ENCODE peak calls at places on chromosomes 11 and 22, in six cellular contexts. One of them, this sample, is unnamed.

GRCh38 chr11:108916290-108916689 is 251.4 kb downstream of the DDX10 start:
- DNase-seq in HS-5: no peak
- DNase-seq in activated CD4-positive, alpha-beta memory T cell treated with anti-CD3 and anti-CD28 coated beads for 36 hours: no peak
- DNase-seq in nephron progenitor cell: no peak
- DNase-seq in Caki2: no peak
- DNase-seq in pancreas: no peak
- DNase-seq in this sample: no peak

GRCh38 chr11:66745356-66746235 is 16.6 kb upstream of the SPTBN2 start:
- DNase-seq in activated CD4-positive, alpha-beta memory T cell treated with anti-CD3 and anti-CD28 coated beads for 36 hours: peak
- DNase-seq in HS-5: no peak
- DNase-seq in pancreas: peak
- DNase-seq in nephron progenitor cell: peak
- DNase-seq in Caki2: peak
- DNase-seq in this sample: peak

GRCh38 chr11:133841279-133842043 is 3.9 kb downstream of the SPATA19 start:
- DNase-seq in HS-5: no peak
- DNase-seq in nephron progenitor cell: no peak
- DNase-seq in activated CD4-positive, alpha-beta memory T cell treated with anti-CD3 and anti-CD28 coated beads for 36 hours: no peak
- DNase-seq in pancreas: no peak
- DNase-seq in Caki2: no peak
- DNase-seq in this sample: no peak

GRCh38 chr22:29311468-29312217 is 3.9 kb downstream of the RASL10A start:
- DNase-seq in nephron progenitor cell: no peak
- DNase-seq in pancreas: peak
- DNase-seq in HS-5: no peak
- DNase-seq in activated CD4-positive, alpha-beta memory T cell treated with anti-CD3 and anti-CD28 coated beads for 36 hours: no peak
- DNase-seq in Caki2: no peak
- DNase-seq in this sample: no peak

GRCh38 chr22:45876136-45877035 is 100.6 kb downstream of the WNT7B start:
- DNase-seq in Caki2: no peak
- DNase-seq in pancreas: no peak
- DNase-seq in nephron progenitor cell: no peak
- DNase-seq in HS-5: no peak
- DNase-seq in activated CD4-positive, alpha-beta memory T cell treated with anti-CD3 and anti-CD28 coated beads for 36 hours: peak
- DNase-seq in this sample: no peak

GRCh38 chr11:12744831-12745502 is 70.7 kb downstream of the TEAD1 start:
- DNase-seq in Caki2: peak
- DNase-seq in HS-5: no peak
- DNase-seq in pancreas: no peak
- DNase-seq in nephron progenitor cell: peak
- DNase-seq in activated CD4-positive, alpha-beta memory T cell treated with anti-CD3 and anti-CD28 coated beads for 36 hours: no peak
- DNase-seq in this sample: no peak

GRCh38 chr11:61699737-61700160 is 19.6 kb downstream of the DAGLA start:
- DNase-seq in HS-5: no peak
- DNase-seq in pancreas: peak
- DNase-seq in activated CD4-positive, alpha-beta memory T cell treated with anti-CD3 and anti-CD28 coated beads for 36 hours: no peak
- DNase-seq in Caki2: no peak
- DNase-seq in nephron progenitor cell: no peak
- DNase-seq in this sample: peak

GRCh38 chr22:27237342-27237741 is 564.2 kb downstream of the MN1 start:
- DNase-seq in Caki2: no peak
- DNase-seq in HS-5: no peak
- DNase-seq in pancreas: no peak
- DNase-seq in nephron progenitor cell: no peak
- DNase-seq in activated CD4-positive, alpha-beta memory T cell treated with anti-CD3 and anti-CD28 coated beads for 36 hours: no peak
- DNase-seq in this sample: no peak

GRCh38 chr11:132943737-132944556 is 588.4 kb downstream of the OPCML start:
- DNase-seq in nephron progenitor cell: peak
- DNase-seq in Caki2: no peak
- DNase-seq in activated CD4-positive, alpha-beta memory T cell treated with anti-CD3 and anti-CD28 coated beads for 36 hours: no peak
- DNase-seq in pancreas: peak
- DNase-seq in HS-5: no peak
- DNase-seq in this sample: no peak

GRCh38 chr11:77346906-77347603 is 45.6 kb upstream of the GDPD4 start:
- DNase-seq in nephron progenitor cell: no peak
- DNase-seq in pancreas: no peak
- DNase-seq in activated CD4-positive, alpha-beta memory T cell treated with anti-CD3 and anti-CD28 coated beads for 36 hours: no peak
- DNase-seq in HS-5: peak
- DNase-seq in Caki2: no peak
- DNase-seq in this sample: no peak

GRCh38 chr11:112786886-112787530 is 174.2 kb upstream of the NCAM1 start:
- DNase-seq in nephron progenitor cell: no peak
- DNase-seq in Caki2: no peak
- DNase-seq in activated CD4-positive, alpha-beta memory T cell treated with anti-CD3 and anti-CD28 coated beads for 36 hours: no peak
- DNase-seq in pancreas: no peak
- DNase-seq in HS-5: no peak
- DNase-seq in this sample: no peak

GRCh38 chr22:38840129-38840528 is 3.7 kb downstream of the NPTXR start:
- DNase-seq in HS-5: no peak
- DNase-seq in Caki2: no peak
- DNase-seq in pancreas: no peak
- DNase-seq in nephron progenitor cell: no peak
- DNase-seq in activated CD4-positive, alpha-beta memory T cell treated with anti-CD3 and anti-CD28 coated beads for 36 hours: no peak
- DNase-seq in this sample: no peak

GRCh38 chr11:34926101-34926830 is 9.8 kb downstream of the PDHX start:
- DNase-seq in HS-5: peak
- DNase-seq in nephron progenitor cell: no peak
- DNase-seq in activated CD4-positive, alpha-beta memory T cell treated with anti-CD3 and anti-CD28 coated beads for 36 hours: no peak
- DNase-seq in pancreas: no peak
- DNase-seq in Caki2: peak
- DNase-seq in this sample: no peak

GRCh38 chr11:130313383-130314183 is 1.1 kb downstream of the ZBTB44 start:
- DNase-seq in pancreas: no peak
- DNase-seq in HS-5: no peak
- DNase-seq in Caki2: peak
- DNase-seq in activated CD4-positive, alpha-beta memory T cell treated with anti-CD3 and anti-CD28 coated beads for 36 hours: no peak
- DNase-seq in nephron progenitor cell: no peak
- DNase-seq in this sample: no peak

GRCh38 chr11:75420224-75421034 is 12.6 kb downstream of the KLHL35 start:
- DNase-seq in activated CD4-positive, alpha-beta memory T cell treated with anti-CD3 and anti-CD28 coated beads for 36 hours: no peak
- DNase-seq in Caki2: no peak
- DNase-seq in pancreas: no peak
- DNase-seq in HS-5: no peak
- DNase-seq in nephron progenitor cell: no peak
- DNase-seq in this sample: peak

This sample was measured in colonic mucosa.